ENCODE peak calls at places on chromosomes 5 and 9, in nine cellular contexts. One of them, this sample, is unnamed.

GRCh38 chr5:130845049-130845765 is 319.8 kb downstream of the HINT1 start:
- DNase-seq in BJ: no peak
- DNase-seq in mucosa of descending colon: no peak
- DNase-seq in NB4: no peak
- DNase-seq in fibroblast of lung: no peak
- DNase-seq in keratinocyte: no peak
- DNase-seq in IMR-90: no peak
- DNase-seq in heart left ventricle: no peak
- DNase-seq in omental fat pad: no peak
- DNase-seq in this sample: no peak

GRCh38 chr5:100900796-100901731 is 2.0 kb downstream of the ST8SIA4 start:
- DNase-seq in heart left ventricle: peak
- DNase-seq in omental fat pad: no peak
- DNase-seq in BJ: no peak
- DNase-seq in keratinocyte: no peak
- DNase-seq in fibroblast of lung: peak
- DNase-seq in IMR-90: peak
- DNase-seq in NB4: peak
- DNase-seq in mucosa of descending colon: peak
- DNase-seq in this sample: peak

GRCh38 chr5:96084874-96085545 is 123.4 kb upstream of the ELL2 start:
- DNase-seq in heart left ventricle: no peak
- DNase-seq in mucosa of descending colon: no peak
- DNase-seq in omental fat pad: no peak
- DNase-seq in keratinocyte: no peak
- DNase-seq in BJ: no peak
- DNase-seq in NB4: no peak
- DNase-seq in fibroblast of lung: no peak
- DNase-seq in IMR-90: no peak
- DNase-seq in this sample: no peak

GRCh38 chr5:42570946-42571625 is 147.8 kb downstream of the GHR start:
- DNase-seq in BJ: no peak
- DNase-seq in heart left ventricle: no peak
- DNase-seq in mucosa of descending colon: no peak
- DNase-seq in fibroblast of lung: peak
- DNase-seq in IMR-90: peak
- DNase-seq in keratinocyte: no peak
- DNase-seq in omental fat pad: no peak
- DNase-seq in NB4: no peak
- DNase-seq in this sample: no peak

GRCh38 chr5:10935536-10935935 is 174.5 kb upstream of the DAP start:
- DNase-seq in keratinocyte: no peak
- DNase-seq in fibroblast of lung: no peak
- DNase-seq in mucosa of descending colon: no peak
- DNase-seq in IMR-90: no peak
- DNase-seq in heart left ventricle: no peak
- DNase-seq in omental fat pad: no peak
- DNase-seq in NB4: no peak
- DNase-seq in BJ: no peak
- DNase-seq in this sample: no peak

GRCh38 chr9:121686930-121687541 is 35.6 kb downstream of the DAB2IP start:
- DNase-seq in omental fat pad: peak
- DNase-seq in IMR-90: peak
- DNase-seq in mucosa of descending colon: peak
- DNase-seq in fibroblast of lung: peak
- DNase-seq in NB4: peak
- DNase-seq in heart left ventricle: peak
- DNase-seq in keratinocyte: no peak
- DNase-seq in BJ: no peak
- DNase-seq in this sample: peak

GRCh38 chr5:74500037-74500917 is 140.3 kb downstream of the ENC1 start:
- DNase-seq in keratinocyte: no peak
- DNase-seq in NB4: no peak
- DNase-seq in fibroblast of lung: no peak
- DNase-seq in mucosa of descending colon: no peak
- DNase-seq in omental fat pad: no peak
- DNase-seq in heart left ventricle: no peak
- DNase-seq in IMR-90: no peak
- DNase-seq in BJ: no peak
- DNase-seq in this sample: no peak

GRCh38 chr9:130128782-130129424 is 43.3 kb upstream of the NCS1 start:
- DNase-seq in NB4: peak
- DNase-seq in omental fat pad: no peak
- DNase-seq in fibroblast of lung: peak
- DNase-seq in keratinocyte: no peak
- DNase-seq in heart left ventricle: peak
- DNase-seq in IMR-90: peak
- DNase-seq in mucosa of descending colon: peak
- DNase-seq in BJ: peak
- DNase-seq in this sample: peak

GRCh38 chr9:6382681-6383080 is 30.3 kb upstream of the UHRF2 start:
- DNase-seq in heart left ventricle: no peak
- DNase-seq in mucosa of descending colon: no peak
- DNase-seq in BJ: no peak
- DNase-seq in keratinocyte: no peak
- DNase-seq in NB4: no peak
- DNase-seq in fibroblast of lung: peak
- DNase-seq in IMR-90: peak
- DNase-seq in omental fat pad: no peak
- DNase-seq in this sample: no peak

GRCh38 chr5:71816307-71816706 is 97.2 kb downstream of the CARTPT start:
- DNase-seq in mucosa of descending colon: no peak
- DNase-seq in keratinocyte: peak
- DNase-seq in heart left ventricle: no peak
- DNase-seq in fibroblast of lung: no peak
- DNase-seq in BJ: no peak
- DNase-seq in NB4: no peak
- DNase-seq in IMR-90: no peak
- DNase-seq in omental fat pad: no peak
- DNase-seq in this sample: no peak

GRCh38 chr5:81925012-81925411 is 46.8 kb upstream of the ATG10 start:
- DNase-seq in fibroblast of lung: no peak
- DNase-seq in NB4: no peak
- DNase-seq in heart left ventricle: no peak
- DNase-seq in BJ: no peak
- DNase-seq in keratinocyte: no peak
- DNase-seq in omental fat pad: no peak
- DNase-seq in IMR-90: no peak
- DNase-seq in mucosa of descending colon: no peak
- DNase-seq in this sample: no peak

GRCh38 chr5:40594811-40595210 is 84.9 kb upstream of the PTGER4 start:
- DNase-seq in BJ: no peak
- DNase-seq in NB4: no peak
- DNase-seq in omental fat pad: no peak
- DNase-seq in IMR-90: peak
- DNase-seq in keratinocyte: no peak
- DNase-seq in heart left ventricle: no peak
- DNase-seq in fibroblast of lung: peak
- DNase-seq in mucosa of descending colon: no peak
- DNase-seq in this sample: no peak

GRCh38 chr9:93317495-93318094 is 133.7 kb downstream of the WNK2 start:
- DNase-seq in BJ: no peak
- DNase-seq in NB4: no peak
- DNase-seq in keratinocyte: no peak
- DNase-seq in fibroblast of lung: no peak
- DNase-seq in heart left ventricle: peak
- DNase-seq in mucosa of descending colon: peak
- DNase-seq in omental fat pad: no peak
- DNase-seq in IMR-90: no peak
- DNase-seq in this sample: no peak

GRCh38 chr9:137064027-137064879 is 6.1 kb downstream of the SAPCD2 start:
- DNase-seq in keratinocyte: no peak
- DNase-seq in heart left ventricle: peak
- DNase-seq in mucosa of descending colon: peak
- DNase-seq in BJ: no peak
- DNase-seq in NB4: peak
- DNase-seq in fibroblast of lung: peak
- DNase-seq in omental fat pad: peak
- DNase-seq in IMR-90: no peak
- DNase-seq in this sample: peak

GRCh38 chr5:102875672-102876071 is 120.6 kb downstream of the PAM start:
- DNase-seq in BJ: no peak
- DNase-seq in fibroblast of lung: no peak
- DNase-seq in IMR-90: no peak
- DNase-seq in keratinocyte: no peak
- DNase-seq in omental fat pad: no peak
- DNase-seq in mucosa of descending colon: no peak
- DNase-seq in heart left ventricle: no peak
- DNase-seq in NB4: no peak
- DNase-seq in this sample: no peak

GRCh38 chr5:103645816-103646215 is 83.2 kb upstream of the NUDT12 start:
- DNase-seq in omental fat pad: no peak
- DNase-seq in keratinocyte: no peak
- DNase-seq in mucosa of descending colon: no peak
- DNase-seq in IMR-90: no peak
- DNase-seq in heart left ventricle: no peak
- DNase-seq in fibroblast of lung: no peak
- DNase-seq in BJ: no peak
- DNase-seq in NB4: no peak
- DNase-seq in this sample: no peak

GRCh38 chr5:28862137-28862859 is 1823.9 kb upstream of the CDH9 start:
- DNase-seq in heart left ventricle: no peak
- DNase-seq in mucosa of descending colon: no peak
- DNase-seq in BJ: no peak
- DNase-seq in IMR-90: no peak
- DNase-seq in omental fat pad: no peak
- DNase-seq in fibroblast of lung: no peak
- DNase-seq in NB4: no peak
- DNase-seq in keratinocyte: no peak
- DNase-seq in this sample: no peak

DNA sequence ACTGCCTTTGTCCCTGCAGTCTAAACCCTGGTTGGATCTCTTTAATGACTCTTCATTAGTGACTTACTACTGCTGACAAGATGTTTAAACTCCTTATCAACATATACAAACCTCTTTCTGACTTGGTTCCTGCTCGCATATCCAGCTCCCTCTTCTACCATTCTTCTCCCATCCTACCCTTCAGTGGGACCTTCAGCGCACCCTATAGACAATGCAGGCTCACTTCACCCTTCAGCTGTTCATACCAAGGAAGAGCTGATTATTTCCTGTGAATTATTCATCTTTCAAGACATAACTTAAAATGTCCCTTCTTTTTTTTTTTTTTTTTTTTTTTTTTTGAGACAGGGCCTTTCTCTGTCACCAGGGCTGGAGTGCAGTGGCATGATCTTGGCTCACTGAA is 436.5 kb downstream of the KIAA0825 start:
- DNase-seq in fibroblast of lung: peak
- DNase-seq in BJ: no peak
- DNase-seq in IMR-90: peak
- DNase-seq in heart left ventricle: no peak
- DNase-seq in mucosa of descending colon: no peak
- DNase-seq in NB4: peak
- DNase-seq in omental fat pad: no peak
- DNase-seq in keratinocyte: no peak
- DNase-seq in this sample: no peak
- TF ChIP-seq CTCF in fibroblast of lung: peak
- TF ChIP-seq CTCF in BJ: peak
- TF ChIP-seq CTCF in IMR-90: peak
- TF ChIP-seq CTCF in heart left ventricle: no peak
- TF ChIP-seq CTCF in mucosa of descending colon: no peak
- TF ChIP-seq CTCF in NB4: peak
- TF ChIP-seq CTCF in omental fat pad: no peak
- TF ChIP-seq CTCF in keratinocyte: no peak
- TF ChIP-seq CTCF in this sample: no peak

DNA sequence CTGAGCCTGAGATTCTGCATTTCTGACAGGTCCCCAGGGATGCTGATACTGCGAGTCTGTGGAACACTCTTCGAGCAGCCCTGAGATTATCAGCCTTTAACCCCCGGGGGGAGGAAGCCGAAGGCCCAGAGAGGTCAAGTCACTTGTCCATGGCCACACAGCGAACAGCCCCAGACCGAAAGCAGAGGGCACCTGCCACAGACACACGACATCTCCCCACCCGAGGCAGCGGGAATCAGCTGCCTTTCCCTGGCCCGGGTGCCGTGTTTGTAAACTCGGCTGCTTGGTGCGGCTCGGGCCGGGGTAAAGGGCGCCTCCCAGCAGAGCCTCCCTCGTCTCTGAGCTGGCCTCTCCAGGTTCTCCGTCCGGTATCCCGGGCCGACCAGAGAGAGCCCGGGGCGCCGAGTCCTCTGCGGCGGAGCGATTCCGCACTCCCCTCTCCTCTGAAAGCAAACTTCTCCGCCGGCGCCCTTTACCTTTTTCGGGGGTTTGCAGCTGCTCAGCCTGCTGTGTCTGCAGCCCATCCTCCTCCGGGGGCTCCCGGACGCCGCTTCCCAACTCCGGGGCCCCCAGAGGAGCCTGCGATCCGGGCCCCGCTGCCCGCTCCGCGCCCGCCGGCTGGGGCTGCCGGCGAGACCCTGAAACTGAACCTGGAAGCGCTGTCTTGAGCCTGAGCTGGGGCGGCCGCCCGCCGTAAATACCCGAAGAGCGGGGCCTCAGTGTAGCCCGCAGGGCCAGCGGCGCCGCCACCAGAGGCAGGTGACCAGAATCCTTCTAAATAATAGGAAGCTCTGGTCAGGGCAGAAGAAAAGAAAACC is at the start of gene CCDC69:
- DNase-seq in IMR-90: peak
- DNase-seq in keratinocyte: no peak
- DNase-seq in NB4: peak
- DNase-seq in omental fat pad: no peak
- DNase-seq in fibroblast of lung: peak
- DNase-seq in mucosa of descending colon: peak
- DNase-seq in BJ: peak
- DNase-seq in heart left ventricle: peak
- DNase-seq in this sample: peak
- TF ChIP-seq CTCF in IMR-90: no peak
- TF ChIP-seq CTCF in keratinocyte: no peak
- TF ChIP-seq CTCF in NB4: peak
- TF ChIP-seq CTCF in omental fat pad: no peak
- TF ChIP-seq CTCF in fibroblast of lung: no peak
- TF ChIP-seq CTCF in mucosa of descending colon: no peak
- TF ChIP-seq CTCF in BJ: peak
- TF ChIP-seq CTCF in heart left ventricle: peak
- TF ChIP-seq CTCF in this sample: no peak

GRCh38 chr5:170861855-170862766 is at the start of gene RANBP17:
- DNase-seq in BJ: no peak
- DNase-seq in omental fat pad: no peak
- DNase-seq in NB4: no peak
- DNase-seq in heart left ventricle: peak
- DNase-seq in keratinocyte: no peak
- DNase-seq in mucosa of descending colon: peak
- DNase-seq in fibroblast of lung: peak
- DNase-seq in IMR-90: peak
- DNase-seq in this sample: peak
- TF ChIP-seq CTCF in BJ: no peak
- TF ChIP-seq CTCF in omental fat pad: no peak
- TF ChIP-seq CTCF in NB4: no peak
- TF ChIP-seq CTCF in heart left ventricle: no peak
- TF ChIP-seq CTCF in keratinocyte: no peak
- TF ChIP-seq CTCF in mucosa of descending colon: no peak
- TF ChIP-seq CTCF in fibroblast of lung: no peak
- TF ChIP-seq CTCF in IMR-90: peak
- TF ChIP-seq CTCF in this sample: no peak

DNA sequence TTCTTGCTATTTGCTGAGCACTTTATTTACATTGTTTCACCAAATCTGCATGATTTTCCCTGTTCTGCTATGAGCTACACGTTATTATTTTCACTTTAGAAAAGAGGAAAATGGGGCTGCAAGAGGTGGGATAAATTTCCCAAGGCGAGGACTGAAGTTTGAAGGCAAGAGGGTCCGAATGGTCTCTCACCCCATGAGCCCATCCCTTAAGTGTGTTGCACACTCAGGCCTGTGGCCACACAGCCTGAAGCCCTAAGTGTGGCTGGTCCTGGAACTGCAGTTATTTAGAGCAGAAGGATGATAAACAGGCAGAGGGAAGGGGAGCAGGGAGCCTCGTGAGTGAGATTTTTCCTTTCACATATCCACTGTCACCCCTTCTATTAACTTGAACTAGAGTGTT is 7.8 kb downstream of the PDE8B start:
- DNase-seq in keratinocyte: no peak
- DNase-seq in heart left ventricle: no peak
- DNase-seq in NB4: no peak
- DNase-seq in BJ: no peak
- DNase-seq in omental fat pad: no peak
- DNase-seq in fibroblast of lung: no peak
- DNase-seq in IMR-90: no peak
- DNase-seq in mucosa of descending colon: no peak
- DNase-seq in this sample: no peak
- TF ChIP-seq CTCF in keratinocyte: peak
- TF ChIP-seq CTCF in heart left ventricle: no peak
- TF ChIP-seq CTCF in NB4: peak
- TF ChIP-seq CTCF in BJ: peak
- TF ChIP-seq CTCF in omental fat pad: no peak
- TF ChIP-seq CTCF in fibroblast of lung: no peak
- TF ChIP-seq CTCF in IMR-90: no peak
- TF ChIP-seq CTCF in mucosa of descending colon: no peak
- TF ChIP-seq CTCF in this sample: no peak